ENCODE peak calls at places on chromosome 18, in ten cellular contexts. J is HEK293T; P is memory B cell; Q is pancreas; M is foreskin fibroblast; V is iPS DF 6.9; X is head of caudate nucleus; Y is NCI-H1694; T is GM12891; O is stimulated activated CD4-positive, alpha-beta T cell treated with anti-CD3 and anti-CD28 coated beads, Interleukin-12 subunit alpha, Interleukin-12 subunit beta, amount 100 ng/mL, for 48 hours. I is an unnamed sample.

GRCh38 chr18:12890500-12890899 is 6.5 kb upstream of the PTPN2 start:
- DNase-seq in V (no peak), Y (no peak), Q (no peak), O (no peak), M (no peak), J (no peak), P (no peak), X (no peak), T (no peak), I (no peak)

GRCh38 chr18:36284671-36285295 is 12.7 kb upstream of the FHOD3 start:
- DNase-seq in M (peak; percentile 38), O (no peak), T (no peak), P (peak; percentile 35), Y (peak; percentile 53), X (no peak), J (peak; percentile 78), Q (no peak), V (no peak), I (no peak)

GRCh38 chr18:62409821-62410220 is 84.7 kb downstream of the TNFRSF11A start:
- DNase-seq in X (no peak), J (no peak), T (no peak), V (no peak), Y (no peak), O (no peak), P (no peak), Q (no peak), M (no peak), I (no peak)

GRCh38 chr18:25399554-25399953 is 47.6 kb upstream of the ZNF521 start:
- DNase-seq in T (no peak), J (no peak), P (no peak), V (no peak), O (no peak), Q (no peak), M (no peak), X (no peak), Y (no peak), I (no peak)

GRCh38 chr18:73684651-73685050 is 463.0 kb downstream of the FBXO15 start:
- DNase-seq in O (no peak), P (no peak), Y (no peak), Q (no peak), T (no peak), J (no peak), V (no peak), X (no peak), M (peak; percentile 26), I (no peak)

GRCh38 chr18:28529644-28530043 is 352.7 kb upstream of the CDH2 start:
- DNase-seq in Q (no peak), V (no peak), Y (no peak), O (no peak), P (no peak), T (no peak), J (no peak), M (no peak), X (no peak), I (no peak)

GRCh38 chr18:76524477-76524876 is 29.4 kb upstream of the ZNF516 start:
- DNase-seq in Q (no peak), Y (no peak), T (no peak), X (no peak), P (no peak), J (no peak), M (no peak), O (no peak), V (no peak), I (no peak)

GRCh38 chr18:79749251-79750191 is 48.2 kb upstream of the KCNG2 start:
- DNase-seq in T (no peak), V (no peak), O (no peak), M (no peak), X (peak; percentile 50), Q (no peak), J (no peak), P (no peak), Y (no peak), I (no peak)

GRCh38 chr18:12014091-12014490 is 32.8 kb downstream of the IMPA2 start:
- DNase-seq in Y (no peak), J (no peak), O (no peak), Q (no peak), T (no peak), V (no peak), M (no peak), P (no peak), X (no peak), I (no peak)

GRCh38 chr18:62064361-62064760 is 122.5 kb downstream of the PIGN start:
- DNase-seq in T (no peak), V (no peak), Y (no peak), P (no peak), M (no peak), Q (no peak), X (no peak), J (no peak), O (no peak), I (no peak)

GRCh38 chr18:58292675-58293074 is 248.6 kb downstream of the NEDD4L start:
- DNase-seq in M (no peak), Q (no peak), O (no peak), P (no peak), T (no peak), J (no peak), Y (no peak), V (no peak), X (no peak), I (no peak)

GRCh38 chr18:8656226-8656625 is 47.0 kb downstream of the RAB12 start:
- DNase-seq in O (no peak), M (no peak), T (no peak), J (no peak), P (no peak), Y (peak; percentile 7), Q (no peak), V (no peak), X (no peak), I (no peak)

GRCh38 chr18:55095579-55095978 is 136.3 kb upstream of the CCDC68 start:
- DNase-seq in T (no peak), O (no peak), M (no peak), V (no peak), Q (no peak), X (no peak), J (no peak), P (no peak), Y (no peak), I (no peak)

GRCh38 chr18:49812321-49813070 is 837 bp downstream of the ACAA2 start:
- DNase-seq in T (no peak), O (no peak), Q (no peak), J (peak; percentile 15), P (no peak), V (no peak), X (no peak), Y (peak; percentile 12), M (no peak), I (no peak)

GRCh38 chr18:48635806-48636205 is 97.0 kb downstream of the CTIF start:
- DNase-seq in T (no peak), J (no peak), X (no peak), O (no peak), Q (no peak), P (no peak), V (no peak), Y (no peak), M (no peak), I (no peak)

GRCh38 chr18:59579509-59579908 is 117.7 kb downstream of the CCBE1 start:
- DNase-seq in X (no peak), O (no peak), J (no peak), Q (no peak), T (no peak), V (no peak), Y (no peak), P (no peak), M (no peak), I (no peak)

GRCh38 chr18:38898167-38898566 is 1332.6 kb upstream of the CELF4 start:
- DNase-seq in P (no peak), Y (no peak), O (no peak), T (no peak), X (no peak), J (no peak), V (no peak), M (no peak), Q (no peak), I (no peak)

GRCh38 chr18:48163184-48164095 is 233.0 kb upstream of the SMAD2 start:
- DNase-seq in T (no peak), O (no peak), Q (no peak), V (no peak), M (no peak), Y (no peak), J (no peak), P (no peak), X (no peak), I (no peak)

GRCh38 chr18:36316246-36316645 is 18.7 kb downstream of the FHOD3 start:
- DNase-seq in T (no peak), M (no peak), Y (no peak), X (no peak), P (no peak), O (no peak), Q (no peak), V (no peak), J (no peak), I (no peak)

GRCh38 chr18:74465775-74466174 is 8.7 kb upstream of the DIPK1C start:
- DNase-seq in M (no peak), Q (no peak), Y (no peak), X (no peak), P (no peak), T (no peak), O (no peak), J (no peak), V (no peak), I (no peak)

GRCh38 chr18:51278045-51278649 is 80.7 kb upstream of the MEX3C start:
- DNase-seq in P (no peak), X (peak; percentile 74), Y (peak; percentile 36), T (no peak), Q (no peak), V (peak; percentile 64), J (peak; percentile 39), M (no peak), O (peak; percentile 30), I (peak; percentile 8)

GRCh38 chr18:70036771-70037452 is 89.2 kb upstream of the CD226 start:
- DNase-seq in T (peak; percentile 26), M (no peak), O (no peak), J (no peak), X (no peak), Q (peak; percentile 11), V (no peak), Y (no peak), P (peak; percentile 17), I (peak; percentile 36)

GRCh38 chr18:9000736-9001135 is 101.8 kb upstream of the NDUFV2 start:
- DNase-seq in J (no peak), Y (no peak), Q (no peak), M (no peak), P (no peak), O (no peak), X (no peak), T (no peak), V (no peak), I (no peak)

GRCh38 chr18:6666286-6666685 is 63.2 kb upstream of the ARHGAP28 start:
- DNase-seq in J (no peak), M (no peak), O (no peak), Y (no peak), V (no peak), X (no peak), Q (no peak), T (no peak), P (no peak), I (no peak)

GRCh38 chr18:79250236-79250993 is 145.3 kb upstream of the NFATC1 start:
- DNase-seq in P (no peak), T (no peak), X (no peak), V (no peak), Q (no peak), O (no peak), J (no peak), Y (no peak), M (no peak), I (no peak)

GRCh38 chr18:45287531-45287930 is 327.7 kb upstream of the SLC14A2 start:
- DNase-seq in J (no peak), Q (peak; percentile 67), O (no peak), V (no peak), X (no peak), T (no peak), M (no peak), P (no peak), Y (no peak), I (no peak)

GRCh38 chr18:63150942-63151421 is 168.6 kb downstream of the BCL2 start:
- DNase-seq in J (no peak), X (no peak), M (no peak), P (no peak), T (no peak), Y (no peak), O (no peak), Q (no peak), V (no peak), I (no peak)

GRCh38 chr18:58291131-58291530 is 247.1 kb downstream of the NEDD4L start:
- DNase-seq in V (no peak), X (no peak), Y (no peak), J (no peak), O (no peak), M (no peak), Q (no peak), T (no peak), P (no peak), I (no peak)

I was measured in GM18507.